ENCODE peak calls at places on chromosomes 16 and 17, in four cellular contexts. P, W, C and B are unnamed samples.

GRCh38 chr16:86476956-86477530 is 33.3 kb upstream of the FOXF1 start:
- DNase-seq in C (no peak), W (no peak), P (no peak), B (no peak)

GRCh38 chr16:3987231-3987630 is 106.7 kb upstream of the CREBBP start:
- DNase-seq in C (no peak), P (no peak), W (no peak), B (no peak)

GRCh38 chr17:21186399-21187187 is 27.4 kb downstream of the TMEM11 start:
- DNase-seq in C (no peak), P (no peak), W (no peak), B (no peak)

GRCh38 chr16:73124665-73125064 is 76.7 kb upstream of the ZFHX3 start:
- DNase-seq in C (no peak), W (no peak), P (no peak), B (no peak)

GRCh38 chr17:46013127-46013501 is 14.1 kb downstream of the STH start:
- DNase-seq in W (no peak), C (no peak), P (no peak), B (no peak)

GRCh38 chr17:34269969-34270368 is at the start of gene CCL7:
- DNase-seq in P (no peak), W (no peak), C (no peak), B (peak)

GRCh38 chr17:72571813-72572396 is 451.1 kb downstream of the SOX9 start:
- DNase-seq in W (no peak), C (no peak), P (no peak), B (no peak)

GRCh38 chr16:177981-178676 is 1.6 kb downstream of the HBA1 start:
- DNase-seq in C (no peak), P (peak), W (no peak), B (no peak)

GRCh38 chr16:4062212-4062802 is 53.9 kb downstream of the ADCY9 start:
- DNase-seq in W (no peak), P (no peak), C (no peak), B (no peak)

GRCh38 chr16:19843371-19843770 is 41.3 kb downstream of the GPRC5B start:
- DNase-seq in W (no peak), P (no peak), C (no peak), B (peak)

GRCh38 chr17:50624321-50624935 is 10.3 kb upstream of the ABCC3 start:
- DNase-seq in P (no peak), C (no peak), W (no peak), B (no peak)

GRCh38 chr17:74738051-74738996 is 1.3 kb downstream of the RAB37 start:
- DNase-seq in W (no peak), P (no peak), C (peak), B (no peak)

GRCh38 chr17:74739227-74739831 is 2.3 kb downstream of the RAB37 start:
- DNase-seq in P (no peak), C (no peak), W (no peak), B (no peak)

GRCh38 chr17:74736423-74737298 is at the start of gene RAB37:
- DNase-seq in C (no peak), W (peak), P (peak), B (no peak)

GRCh38 chr17:74734256-74734655 is 2.8 kb upstream of the RAB37 start:
- DNase-seq in W (no peak), C (no peak), P (no peak), B (no peak)

DNA sequence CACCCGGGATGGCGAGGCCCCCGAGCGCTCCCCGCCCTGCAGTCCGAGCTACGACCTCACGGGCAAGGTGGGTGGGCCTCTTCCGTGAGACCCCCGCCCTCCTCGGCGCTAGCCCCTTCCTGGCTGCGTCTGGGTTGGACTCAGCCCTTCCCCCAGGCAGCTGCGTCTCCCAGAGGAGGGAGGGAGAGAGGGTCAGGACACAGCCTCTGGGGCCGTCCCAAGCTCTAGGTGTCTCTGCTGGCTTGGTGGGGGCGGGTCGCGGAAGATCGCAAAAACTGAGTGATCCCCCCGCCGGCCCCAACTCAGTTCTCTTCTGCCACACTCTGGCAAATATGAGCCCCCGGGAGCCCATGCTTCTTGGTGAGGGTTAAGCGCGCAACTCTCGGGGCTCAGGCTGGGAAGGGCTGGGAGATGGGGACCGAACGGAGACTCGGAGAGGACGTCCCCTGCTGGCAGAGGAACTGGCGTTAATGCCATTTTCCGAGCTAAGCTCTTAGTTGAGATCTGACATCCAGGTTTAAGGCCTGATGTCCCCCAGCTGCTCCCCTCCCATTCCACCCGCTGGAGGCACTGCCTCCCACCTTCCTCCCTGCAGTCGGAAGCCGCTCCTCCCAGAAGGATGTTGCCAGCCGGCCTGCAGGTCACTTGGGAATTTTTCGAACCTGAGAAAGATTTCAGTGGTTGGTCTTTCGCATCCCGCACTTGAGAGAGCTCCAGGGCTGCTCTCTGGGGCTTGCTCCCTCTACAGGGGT is 419 bp downstream of the RAB37 start:
- DNase-seq in P (peak), W (peak), C (no peak), B (no peak)
- TF ChIP-seq CHD1 in P (no peak), W (no peak), C (no peak), B (no peak)

GRCh38 chr16:85220125-85220839 is 108.0 kb upstream of the CIBAR2 start:
- DNase-seq in P (no peak), W (no peak), C (no peak), B (peak)
- TF ChIP-seq CHD1 in P (no peak), W (no peak), C (no peak), B (no peak)

GRCh38 chr16:53743149-53743566 is 39.2 kb downstream of the FTO start:
- DNase-seq in P (peak), W (no peak), C (no peak), B (peak)
- TF ChIP-seq CHD1 in P (no peak), W (no peak), C (no peak), B (no peak)

GRCh38 chr16:24013733-24014645 is 178.2 kb downstream of the PRKCB start:
- DNase-seq in P (no peak), C (peak), W (no peak), B (no peak)

GRCh38 chr16:24011237-24011636 is 175.5 kb downstream of the PRKCB start:
- DNase-seq in C (no peak), P (no peak), W (no peak), B (no peak)

GRCh38 chr16:24018485-24018884 is 182.7 kb downstream of the PRKCB start:
- DNase-seq in W (no peak), P (no peak), C (no peak), B (no peak)

GRCh38 chr16:24013054-24013636 is 177.4 kb downstream of the PRKCB start:
- DNase-seq in W (no peak), P (no peak), C (no peak), B (no peak)

DNA sequence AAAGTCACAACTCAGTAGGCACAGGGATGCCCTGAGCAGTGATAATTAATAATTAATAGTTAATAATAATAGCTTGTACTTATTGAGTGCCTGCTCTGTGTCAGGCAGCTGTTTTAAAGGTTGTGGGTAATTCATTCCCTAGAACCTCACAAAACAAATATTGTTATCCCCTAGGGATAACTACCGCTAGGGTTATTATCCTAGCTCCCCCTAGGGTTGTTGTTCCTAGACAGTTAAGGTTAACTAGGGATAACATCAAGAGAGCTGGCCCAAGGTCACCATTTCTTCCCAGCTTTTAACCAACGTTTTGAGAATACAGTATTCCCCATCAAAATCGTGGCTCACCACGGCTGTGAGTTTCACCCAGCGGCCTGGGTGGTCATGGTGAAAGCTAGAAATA is 180.1 kb downstream of the PRKCB start:
- DNase-seq in W (no peak), C (no peak), P (peak), B (no peak)
- TF ChIP-seq CHD1 in W (no peak), C (no peak), P (no peak), B (no peak)

GRCh38 chr17:38741853-38742421 is 6.2 kb downstream of the PCGF2 start:
- DNase-seq in C (no peak), W (no peak), P (no peak), B (no peak)

GRCh38 chr17:38745545-38745944 is 2.6 kb downstream of the PCGF2 start:
- DNase-seq in P (no peak), C (no peak), W (no peak), B (no peak)

GRCh38 chr17:38741443-38741842 is 6.7 kb downstream of the PCGF2 start:
- DNase-seq in C (no peak), P (no peak), W (no peak), B (no peak)

GRCh38 chr17:38742431-38743308 is 5.5 kb downstream of the PCGF2 start:
- DNase-seq in C (no peak), W (no peak), P (no peak), B (peak)

GRCh38 chr17:38743556-38744171 is 4.5 kb downstream of the PCGF2 start:
- DNase-seq in P (no peak), C (no peak), W (no peak), B (no peak)
- TF ChIP-seq CHD1 in P (no peak), C (no peak), W (no peak), B (no peak)

GRCh38 chr17:80645706-80646325 is 101.2 kb downstream of the RPTOR start:
- DNase-seq in C (no peak), P (no peak), W (no peak), B (no peak)
- TF ChIP-seq CHD1 in C (no peak), P (no peak), W (no peak), B (no peak)

GRCh38 chr17:59830007-59830630 is 62.6 kb downstream of the TUBD1 start:
- DNase-seq in C (no peak), P (no peak), W (no peak), B (peak)
- TF ChIP-seq CHD1 in C (no peak), P (no peak), W (no peak), B (no peak)

DNA sequence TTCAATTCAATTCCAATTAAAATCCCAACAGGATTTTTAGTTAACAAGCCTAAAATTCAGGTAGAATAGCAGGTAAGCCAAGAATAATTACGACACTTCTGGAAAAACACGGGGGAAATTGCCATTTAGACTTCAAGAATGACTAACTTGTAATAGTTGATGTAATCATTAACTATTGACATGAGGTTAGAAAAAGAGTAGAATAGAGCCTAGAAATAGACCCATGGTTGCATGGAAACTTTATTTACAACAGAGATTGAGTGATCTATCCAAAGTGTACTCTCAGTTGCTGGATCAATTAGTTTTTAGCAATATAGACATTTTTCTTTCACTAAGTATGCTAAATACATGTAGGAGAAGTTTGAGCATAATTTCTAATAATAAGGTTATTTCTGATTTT is 3.6 kb upstream of the SLC13A5 start:
- DNase-seq in C (no peak), P (no peak), W (no peak), B (no peak)
- TF ChIP-seq CHD1 in C (no peak), P (no peak), W (no peak), B (no peak)

GRCh38 chr17:56867948-56868376 is 34.0 kb downstream of the DGKE start:
- DNase-seq in P (no peak), C (no peak), W (no peak), B (peak)

GRCh38 chr17:56866076-56866475 is 32.1 kb downstream of the DGKE start:
- DNase-seq in C (no peak), P (no peak), W (no peak), B (no peak)

GRCh38 chr17:56866496-56866895 is 32.5 kb downstream of the DGKE start:
- DNase-seq in P (no peak), W (no peak), C (no peak), B (no peak)

GRCh38 chr17:56868716-56869115 is 34.8 kb downstream of the DGKE start:
- DNase-seq in C (no peak), P (no peak), W (no peak), B (no peak)

GRCh38 chr17:56870163-56870651 is 36.3 kb downstream of the DGKE start:
- DNase-seq in P (no peak), W (no peak), C (peak), B (peak)
- TF ChIP-seq CHD1 in P (no peak), W (no peak), C (no peak), B (no peak)

DNA sequence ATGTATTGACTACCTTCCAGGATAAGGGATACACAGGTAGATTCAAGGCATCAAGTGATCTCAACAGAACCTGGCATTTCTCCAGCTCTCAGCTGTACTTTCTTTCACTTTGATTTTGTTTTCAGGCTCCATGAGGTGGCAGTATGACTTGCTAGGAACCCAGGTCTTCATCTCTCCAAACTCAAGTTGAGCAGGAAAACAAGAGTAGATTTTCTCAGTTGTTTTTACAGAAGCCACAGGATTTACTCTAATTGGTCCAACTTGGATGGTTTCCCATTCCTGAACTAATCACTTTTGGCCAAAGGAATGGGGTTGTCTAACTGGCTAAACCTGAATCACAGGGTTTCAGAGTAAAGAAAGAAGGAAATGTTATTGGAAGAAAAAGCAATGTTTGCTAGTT is 146.6 kb downstream of the TRIM37 start:
- DNase-seq in W (no peak), P (no peak), C (no peak), B (peak)
- TF ChIP-seq CHD1 in W (no peak), P (no peak), C (no peak), B (no peak)